ENCODE peak calls at places on chromosomes 5 and 9, in four cellular contexts. B, F, Y and Z are unnamed samples.

GRCh38 chr5:154421868-154422267 is 23.9 kb upstream of the SAP30L start:
- DNase-seq in B (peak), F (peak), Y (no peak), Z (peak)

GRCh38 chr5:135476615-135477493 is 24.7 kb upstream of the TIFAB start:
- DNase-seq in B (no peak), F (no peak), Y (no peak), Z (no peak)

GRCh38 chr5:129361441-129362025 is 98.6 kb upstream of the ADAMTS19 start:
- DNase-seq in B (no peak), F (peak), Y (no peak), Z (no peak)

GRCh38 chr9:117278020-117278419 is 136.8 kb downstream of the ASTN2 start:
- DNase-seq in B (no peak), F (no peak), Y (no peak), Z (peak)

GRCh38 chr9:122058051-122058450 is 35.1 kb downstream of the TTLL11 start:
- DNase-seq in B (no peak), F (no peak), Y (no peak), Z (no peak)

GRCh38 chr5:41306005-41306404 is 92.7 kb upstream of the C6 start:
- DNase-seq in B (no peak), F (no peak), Y (no peak), Z (no peak)

GRCh38 chr5:168747987-168748777 is 169.0 kb upstream of the PANK3 start:
- DNase-seq in B (peak), F (peak), Y (no peak), Z (peak)

GRCh38 chr5:168162464-168162863 is 129.0 kb upstream of the WWC1 start:
- DNase-seq in B (no peak), F (no peak), Y (no peak), Z (peak)

GRCh38 chr9:1881708-1882351 is 133.3 kb upstream of the SMARCA2 start:
- DNase-seq in B (no peak), F (no peak), Y (no peak), Z (no peak)

GRCh38 chr9:79023134-79023577 is 548.6 kb upstream of the TLE4 start:
- DNase-seq in B (no peak), F (peak), Y (no peak), Z (no peak)

GRCh38 chr9:117656007-117656406 is 48.2 kb upstream of the TLR4 start:
- DNase-seq in B (no peak), F (no peak), Y (no peak), Z (no peak)

GRCh38 chr9:128249914-128250838 is 25.6 kb downstream of the GOLGA2 start:
- DNase-seq in B (no peak), F (peak), Y (peak), Z (peak)

GRCh38 chr9:76257224-76257794 is 136.9 kb downstream of the RFK start:
- DNase-seq in B (no peak), F (no peak), Y (no peak), Z (no peak)
- TF ChIP-seq RFX5 in B (no peak), F (no peak), Y (no peak), Z (no peak)

DNA sequence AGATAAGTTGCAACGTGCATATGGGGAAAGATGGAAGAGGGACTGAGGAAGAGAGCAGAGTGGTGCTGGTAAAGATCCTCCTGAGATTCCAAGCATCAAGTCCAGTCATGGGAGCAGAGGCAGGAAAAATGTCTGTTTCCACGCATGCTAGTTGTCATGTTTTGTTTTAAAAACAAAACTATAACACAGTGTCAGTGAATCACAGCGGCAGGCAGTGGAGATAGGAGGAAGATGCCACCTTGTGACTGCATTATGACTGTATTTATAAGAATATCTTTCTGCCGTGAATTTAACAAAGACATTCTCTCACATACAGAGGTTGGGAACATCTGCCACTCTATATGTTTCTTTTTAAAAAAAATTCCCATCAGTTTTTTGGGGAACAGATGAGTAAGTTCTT is 3.7 kb upstream of the SVEP1 start:
- DNase-seq in B (no peak), F (peak), Y (no peak), Z (no peak)
- TF ChIP-seq RFX5 in B (no peak), F (no peak), Y (no peak), Z (no peak)

GRCh38 chr5:133109655-133110483 is 58.1 kb downstream of the HSPA4 start:
- DNase-seq in B (no peak), F (no peak), Y (no peak), Z (no peak)
- TF ChIP-seq RFX5 in B (no peak), F (no peak), Y (no peak), Z (no peak)

GRCh38 chr9:137085918-137086530 is 761 bp upstream of the MAN1B1 start:
- DNase-seq in B (no peak), F (peak), Y (no peak), Z (peak)
- TF ChIP-seq RFX5 in B (no peak), F (no peak), Y (no peak), Z (no peak)

GRCh38 chr5:68339921-68340321 is 124.4 kb downstream of the PIK3R1 start:
- DNase-seq in B (no peak), F (no peak), Y (no peak), Z (no peak)
- TF ChIP-seq RFX5 in B (no peak), F (no peak), Y (no peak), Z (no peak)

DNA sequence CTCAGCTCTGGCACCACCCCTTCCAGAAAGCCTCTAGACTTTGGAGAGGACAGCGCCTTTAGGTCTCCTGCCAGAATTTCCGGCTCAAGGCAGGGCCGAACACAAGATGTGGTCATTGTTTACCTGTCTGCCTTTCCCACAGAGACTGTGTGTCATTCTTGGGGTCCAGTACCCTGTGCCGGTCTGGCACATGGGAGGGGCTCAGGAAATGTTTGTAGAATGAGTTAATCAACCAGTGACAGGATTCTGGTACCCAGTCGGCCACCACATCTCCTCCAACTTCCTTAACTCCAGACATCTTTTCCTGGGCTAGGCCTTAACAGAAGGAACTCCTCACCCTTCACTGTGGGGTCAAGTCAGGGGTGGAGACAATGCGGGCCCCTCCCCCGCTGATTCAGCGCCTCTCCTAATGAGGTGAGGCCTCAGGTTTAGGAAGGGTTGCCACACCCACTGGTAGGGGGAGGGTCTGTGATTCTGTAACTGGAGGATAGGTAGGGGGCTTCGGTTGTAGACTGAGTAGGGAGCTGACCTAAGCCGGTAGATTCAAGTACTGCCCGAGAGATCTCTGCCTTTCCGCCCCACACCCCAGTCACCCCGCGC is 29.3 kb downstream of the PCDH1 start:
- DNase-seq in B (peak), F (peak), Y (no peak), Z (no peak)
- TF ChIP-seq RFX5 in B (no peak), F (no peak), Y (no peak), Z (no peak)

GRCh38 chr5:159263569-159263905 is 447 bp downstream of the UBLCP1 start:
- DNase-seq in B (no peak), F (no peak), Y (no peak), Z (no peak)
- TF ChIP-seq RFX5 in B (no peak), F (no peak), Y (no peak), Z (no peak)